ENCODE peak calls at places on chromosomes 1 and 21, in six cellular contexts. One of them, this sample, is unnamed.

GRCh38 chr1:206022766-206023165 is 929 bp downstream of the CTSE start:
- DNase-seq in thoracic aorta: no peak
- DNase-seq in HFF-Myc: no peak
- DNase-seq in HFFc6: no peak
- DNase-seq in brain microvascular endothelial cell: no peak
- DNase-seq in nephron progenitor cell: no peak
- DNase-seq in this sample: no peak

GRCh38 chr1:32900956-32901822 is at the start of gene TMEM54:
- DNase-seq in thoracic aorta: no peak
- DNase-seq in HFF-Myc: no peak
- DNase-seq in HFFc6: no peak
- DNase-seq in brain microvascular endothelial cell: no peak
- DNase-seq in nephron progenitor cell: peak; percentile 66
- DNase-seq in this sample: no peak

GRCh38 chr1:183996036-183996376 is 41.5 kb downstream of the COLGALT2 start:
- DNase-seq in thoracic aorta: no peak
- DNase-seq in HFF-Myc: no peak
- DNase-seq in HFFc6: no peak
- DNase-seq in brain microvascular endothelial cell: no peak
- DNase-seq in nephron progenitor cell: peak; percentile 16
- DNase-seq in this sample: no peak

GRCh38 chr1:180627411-180627810 is 4.4 kb upstream of the XPR1 start:
- DNase-seq in thoracic aorta: no peak
- DNase-seq in HFF-Myc: no peak
- DNase-seq in HFFc6: peak; percentile 21
- DNase-seq in brain microvascular endothelial cell: no peak
- DNase-seq in nephron progenitor cell: no peak
- DNase-seq in this sample: no peak

GRCh38 chr1:168343566-168343965 is 62.9 kb downstream of the TBX19 start:
- DNase-seq in thoracic aorta: no peak
- DNase-seq in HFF-Myc: no peak
- DNase-seq in HFFc6: no peak
- DNase-seq in brain microvascular endothelial cell: no peak
- DNase-seq in nephron progenitor cell: no peak
- DNase-seq in this sample: no peak

GRCh38 chr1:29579821-29580425 is 343.6 kb downstream of the PTPRU start:
- DNase-seq in thoracic aorta: no peak
- DNase-seq in HFF-Myc: peak; percentile 73
- DNase-seq in HFFc6: peak; percentile 36
- DNase-seq in brain microvascular endothelial cell: peak; percentile 12
- DNase-seq in nephron progenitor cell: no peak
- DNase-seq in this sample: peak; percentile 50

GRCh38 chr1:168386949-168387586 is 106.4 kb downstream of the TBX19 start:
- DNase-seq in thoracic aorta: no peak
- DNase-seq in HFF-Myc: no peak
- DNase-seq in HFFc6: no peak
- DNase-seq in brain microvascular endothelial cell: no peak
- DNase-seq in nephron progenitor cell: peak; percentile 49
- DNase-seq in this sample: no peak

GRCh38 chr1:156703741-156704140 is 1.6 kb downstream of the CRABP2 start:
- DNase-seq in thoracic aorta: no peak
- DNase-seq in HFF-Myc: no peak
- DNase-seq in HFFc6: no peak
- DNase-seq in brain microvascular endothelial cell: no peak
- DNase-seq in nephron progenitor cell: no peak
- DNase-seq in this sample: no peak

GRCh38 chr1:42690477-42691156 is 8.4 kb downstream of the YBX1 start:
- DNase-seq in thoracic aorta: no peak
- DNase-seq in HFF-Myc: no peak
- DNase-seq in HFFc6: no peak
- DNase-seq in brain microvascular endothelial cell: no peak
- DNase-seq in nephron progenitor cell: no peak
- DNase-seq in this sample: no peak

DNA sequence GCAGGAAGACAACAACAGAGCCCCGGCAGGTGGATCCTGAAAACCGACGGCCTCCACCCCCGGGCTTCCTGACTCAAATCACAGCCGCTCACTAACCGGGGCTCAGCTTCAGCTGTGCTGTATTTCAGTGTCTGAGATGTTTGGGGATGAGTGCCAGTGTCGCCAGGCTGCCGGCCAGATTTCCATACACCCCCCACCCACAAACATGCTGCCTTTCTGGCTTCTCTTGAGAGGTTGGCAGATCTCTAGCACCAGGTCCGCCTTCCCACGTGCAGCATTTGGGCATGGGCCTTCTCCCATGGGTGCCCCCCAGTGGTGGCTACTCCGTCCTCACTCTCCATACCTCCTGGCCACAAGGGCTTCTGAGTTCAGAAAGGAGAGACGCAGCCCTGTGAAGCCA is 34.8 kb downstream of the KCNAB2 start:
- DNase-seq in thoracic aorta: no peak
- DNase-seq in HFF-Myc: no peak
- DNase-seq in HFFc6: no peak
- DNase-seq in brain microvascular endothelial cell: no peak
- DNase-seq in nephron progenitor cell: no peak
- DNase-seq in this sample: no peak
- TF ChIP-seq CTCF in thoracic aorta: no peak
- TF ChIP-seq CTCF in HFF-Myc: peak; percentile 35
- TF ChIP-seq CTCF in HFFc6: peak; percentile 41
- TF ChIP-seq CTCF in brain microvascular endothelial cell: peak; percentile 34
- TF ChIP-seq CTCF in nephron progenitor cell: no peak
- TF ChIP-seq CTCF in this sample: no peak

DNA sequence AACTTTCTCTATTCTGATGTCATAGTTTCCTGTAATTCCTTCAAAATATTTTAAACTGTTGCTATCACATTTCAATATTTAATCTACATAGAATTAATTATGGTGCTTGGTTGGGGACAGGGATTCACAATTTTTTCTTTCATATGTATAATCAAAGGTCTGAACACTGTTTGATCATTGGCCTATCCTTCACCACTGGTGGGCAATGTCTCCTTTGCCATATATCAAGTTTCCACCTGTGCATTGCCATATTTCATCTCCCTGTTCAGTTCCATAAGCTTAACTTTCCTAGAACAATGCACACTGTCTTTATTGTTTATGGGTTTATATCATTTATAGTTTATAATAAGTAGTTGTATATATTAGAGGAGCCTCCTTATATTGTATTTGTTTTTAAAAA is 374.9 kb upstream of the PTBP2 start:
- DNase-seq in thoracic aorta: no peak
- DNase-seq in HFF-Myc: no peak
- DNase-seq in HFFc6: no peak
- DNase-seq in brain microvascular endothelial cell: no peak
- DNase-seq in nephron progenitor cell: no peak
- DNase-seq in this sample: no peak
- TF ChIP-seq CTCF in thoracic aorta: no peak
- TF ChIP-seq CTCF in HFF-Myc: no peak
- TF ChIP-seq CTCF in HFFc6: no peak
- TF ChIP-seq CTCF in brain microvascular endothelial cell: peak; percentile 13
- TF ChIP-seq CTCF in nephron progenitor cell: no peak
- TF ChIP-seq CTCF in this sample: no peak

GRCh38 chr1:15038232-15039016 is 115.1 kb upstream of the TMEM51 start:
- DNase-seq in thoracic aorta: no peak
- DNase-seq in HFF-Myc: no peak
- DNase-seq in HFFc6: no peak
- DNase-seq in brain microvascular endothelial cell: no peak
- DNase-seq in nephron progenitor cell: no peak
- DNase-seq in this sample: no peak
- TF ChIP-seq CTCF in thoracic aorta: no peak
- TF ChIP-seq CTCF in HFF-Myc: peak; percentile 52
- TF ChIP-seq CTCF in HFFc6: peak; percentile 73
- TF ChIP-seq CTCF in brain microvascular endothelial cell: peak; percentile 59
- TF ChIP-seq CTCF in nephron progenitor cell: peak; percentile 39
- TF ChIP-seq CTCF in this sample: peak; percentile 27

DNA sequence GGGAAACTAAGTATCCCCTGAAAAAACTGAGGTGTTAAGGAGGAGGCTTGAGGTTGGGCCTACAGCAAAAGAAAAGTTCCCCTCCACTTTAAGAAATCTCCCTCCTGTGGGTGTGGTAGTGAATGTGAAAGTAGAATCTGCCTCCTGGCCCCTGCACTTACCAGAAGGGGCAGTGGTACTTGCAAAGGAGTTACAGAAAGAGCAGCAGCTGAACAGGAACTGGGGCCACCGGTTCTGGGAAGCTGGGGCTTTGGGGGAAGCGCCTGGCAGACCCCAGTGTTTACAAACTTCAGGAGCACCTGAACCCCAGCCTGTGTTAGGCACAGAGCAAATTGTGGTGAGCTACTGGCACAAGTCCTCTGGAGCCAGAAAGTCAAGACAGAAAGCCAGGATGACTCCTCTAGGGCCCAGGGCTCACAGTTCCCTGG is 250.2 kb upstream of the FGGY start:
- DNase-seq in thoracic aorta: no peak
- DNase-seq in HFF-Myc: no peak
- DNase-seq in HFFc6: no peak
- DNase-seq in brain microvascular endothelial cell: no peak
- DNase-seq in nephron progenitor cell: no peak
- DNase-seq in this sample: no peak
- TF ChIP-seq CTCF in thoracic aorta: no peak
- TF ChIP-seq CTCF in HFF-Myc: no peak
- TF ChIP-seq CTCF in HFFc6: no peak
- TF ChIP-seq CTCF in brain microvascular endothelial cell: peak; percentile 24
- TF ChIP-seq CTCF in nephron progenitor cell: no peak
- TF ChIP-seq CTCF in this sample: peak; percentile 20

DNA sequence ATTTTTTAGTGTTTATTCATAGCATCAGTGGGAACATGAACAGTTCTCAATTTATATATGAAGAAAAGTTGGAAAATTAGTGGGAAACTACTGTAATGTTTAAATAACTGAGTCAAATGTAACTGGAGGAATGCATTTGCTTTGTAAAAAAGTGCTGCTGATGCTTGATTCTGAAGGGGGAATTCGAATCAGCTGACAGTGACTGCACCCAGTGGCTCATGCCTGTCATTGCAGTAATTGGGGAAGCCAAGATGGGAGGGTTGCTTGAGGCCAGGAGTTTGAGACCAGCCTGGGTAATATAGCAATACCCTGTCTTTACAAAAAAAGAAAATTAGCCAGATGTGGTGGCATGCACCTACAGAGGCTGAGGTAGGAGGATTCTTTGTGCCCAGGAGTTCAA is 398.4 kb downstream of the ZP4 start:
- DNase-seq in thoracic aorta: no peak
- DNase-seq in HFF-Myc: no peak
- DNase-seq in HFFc6: no peak
- DNase-seq in brain microvascular endothelial cell: no peak
- DNase-seq in nephron progenitor cell: no peak
- DNase-seq in this sample: no peak
- TF ChIP-seq CTCF in thoracic aorta: no peak
- TF ChIP-seq CTCF in HFF-Myc: no peak
- TF ChIP-seq CTCF in HFFc6: no peak
- TF ChIP-seq CTCF in brain microvascular endothelial cell: no peak
- TF ChIP-seq CTCF in nephron progenitor cell: peak; percentile 17
- TF ChIP-seq CTCF in this sample: no peak

DNA sequence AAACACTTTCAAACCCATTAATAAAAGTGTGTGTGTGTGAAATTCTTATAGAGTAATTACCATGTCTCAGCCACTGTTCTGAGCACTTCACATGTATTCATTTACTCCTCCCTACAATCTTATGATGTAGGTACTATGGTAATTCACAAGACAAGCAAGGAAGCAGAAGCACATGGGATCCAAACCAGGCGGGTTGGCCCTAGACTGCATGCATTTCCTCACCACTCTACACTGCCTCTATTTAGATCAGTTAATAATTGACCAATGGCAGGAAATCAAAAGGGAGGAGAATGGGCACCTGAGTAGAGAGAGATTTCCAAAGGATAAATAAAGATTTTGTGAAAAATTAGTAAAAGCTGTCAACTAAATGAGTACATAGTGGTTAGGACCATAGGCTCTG is 15.7 kb downstream of the MAP3K21 start:
- DNase-seq in thoracic aorta: no peak
- DNase-seq in HFF-Myc: no peak
- DNase-seq in HFFc6: no peak
- DNase-seq in brain microvascular endothelial cell: no peak
- DNase-seq in nephron progenitor cell: no peak
- DNase-seq in this sample: no peak
- TF ChIP-seq CTCF in thoracic aorta: no peak
- TF ChIP-seq CTCF in HFF-Myc: no peak
- TF ChIP-seq CTCF in HFFc6: no peak
- TF ChIP-seq CTCF in brain microvascular endothelial cell: no peak
- TF ChIP-seq CTCF in nephron progenitor cell: no peak
- TF ChIP-seq CTCF in this sample: no peak

DNA sequence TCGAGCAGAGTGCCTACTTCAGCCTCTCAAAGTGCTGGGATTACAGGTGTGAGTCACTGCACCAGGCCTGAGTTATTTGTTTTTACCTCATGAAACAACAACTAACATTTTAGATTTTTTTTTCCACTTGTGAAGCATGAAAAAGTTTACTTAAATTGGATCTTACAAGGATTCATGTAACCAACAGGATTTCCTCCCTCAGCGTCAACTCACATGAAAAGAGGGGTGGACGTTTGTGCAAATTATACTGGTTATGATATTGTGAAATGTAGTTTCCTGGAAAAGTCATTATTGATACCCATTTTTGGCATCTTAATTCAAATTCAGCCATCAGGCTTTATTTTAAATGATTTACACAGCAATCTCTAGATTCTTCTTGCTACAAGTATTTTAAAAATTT is 6.5 kb downstream of the CNST start:
- DNase-seq in thoracic aorta: no peak
- DNase-seq in HFF-Myc: no peak
- DNase-seq in HFFc6: no peak
- DNase-seq in brain microvascular endothelial cell: no peak
- DNase-seq in nephron progenitor cell: no peak
- DNase-seq in this sample: no peak
- TF ChIP-seq CTCF in thoracic aorta: no peak
- TF ChIP-seq CTCF in HFF-Myc: no peak
- TF ChIP-seq CTCF in HFFc6: no peak
- TF ChIP-seq CTCF in brain microvascular endothelial cell: no peak
- TF ChIP-seq CTCF in nephron progenitor cell: no peak
- TF ChIP-seq CTCF in this sample: no peak

DNA sequence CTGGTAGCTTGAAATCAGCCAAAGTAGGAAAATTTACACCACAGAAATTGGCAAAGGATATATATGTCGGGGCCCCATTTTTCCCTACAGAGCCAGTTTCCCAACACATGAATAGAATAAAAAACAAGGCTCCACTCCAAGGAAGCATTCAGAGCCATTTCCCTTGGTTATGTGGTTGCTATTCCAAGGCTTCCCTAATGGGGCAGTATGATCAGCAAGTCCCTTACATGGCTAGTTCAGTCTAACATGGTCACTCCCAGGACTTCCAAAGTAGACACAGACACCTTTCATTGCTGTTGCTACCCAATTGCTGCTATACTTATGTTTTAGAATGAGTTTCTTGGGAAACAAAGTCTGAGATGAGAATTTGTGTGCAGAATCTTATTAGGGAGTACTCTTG is 93.1 kb downstream of the C21orf91 start:
- DNase-seq in thoracic aorta: no peak
- DNase-seq in HFF-Myc: peak; percentile 2
- DNase-seq in HFFc6: peak; percentile 24
- DNase-seq in brain microvascular endothelial cell: no peak
- DNase-seq in nephron progenitor cell: no peak
- DNase-seq in this sample: no peak
- TF ChIP-seq CTCF in thoracic aorta: no peak
- TF ChIP-seq CTCF in HFF-Myc: no peak
- TF ChIP-seq CTCF in HFFc6: peak; percentile 45
- TF ChIP-seq CTCF in brain microvascular endothelial cell: no peak
- TF ChIP-seq CTCF in nephron progenitor cell: no peak
- TF ChIP-seq CTCF in this sample: no peak

This sample was measured in AG09319.